ENCODE peak calls at places on chromosomes 13 and 19, in seven cellular contexts. One of them, this sample, is unnamed.

GRCh38 chr19:650121-650520 is 10.4 kb downstream of the FGF22 start:
- DNase-seq in neural progenitor cell: no peak
- DNase-seq in upper lobe of right lung: no peak
- DNase-seq in PC-9: no peak
- DNase-seq in SK-N-SH: no peak
- DNase-seq in GM23248: no peak
- DNase-seq in thoracic aorta: no peak
- DNase-seq in this sample: no peak

GRCh38 chr19:53961523-53962345 is 1.0 kb upstream of the CACNG8 start:
- DNase-seq in neural progenitor cell: peak
- DNase-seq in PC-9: no peak
- DNase-seq in GM23248: no peak
- DNase-seq in upper lobe of right lung: no peak
- DNase-seq in thoracic aorta: no peak
- DNase-seq in SK-N-SH: peak
- DNase-seq in this sample: peak

GRCh38 chr13:44274838-44275237 is 98.8 kb upstream of the SERP2 start:
- DNase-seq in neural progenitor cell: no peak
- DNase-seq in upper lobe of right lung: no peak
- DNase-seq in thoracic aorta: no peak
- DNase-seq in PC-9: no peak
- DNase-seq in GM23248: peak
- DNase-seq in SK-N-SH: peak
- DNase-seq in this sample: no peak

GRCh38 chr13:30253830-30254229 is 53.5 kb downstream of the KATNAL1 start:
- DNase-seq in GM23248: no peak
- DNase-seq in SK-N-SH: no peak
- DNase-seq in thoracic aorta: no peak
- DNase-seq in neural progenitor cell: no peak
- DNase-seq in upper lobe of right lung: no peak
- DNase-seq in PC-9: no peak
- DNase-seq in this sample: no peak

GRCh38 chr13:95588721-95589120 is 36.2 kb downstream of the CLDN10 start:
- DNase-seq in neural progenitor cell: no peak
- DNase-seq in GM23248: peak
- DNase-seq in thoracic aorta: no peak
- DNase-seq in PC-9: no peak
- DNase-seq in upper lobe of right lung: no peak
- DNase-seq in SK-N-SH: no peak
- DNase-seq in this sample: no peak

GRCh38 chr13:26254583-26255102 is 714 bp downstream of the CDK8 start:
- DNase-seq in neural progenitor cell: peak
- DNase-seq in GM23248: peak
- DNase-seq in upper lobe of right lung: peak
- DNase-seq in SK-N-SH: peak
- DNase-seq in thoracic aorta: peak
- DNase-seq in PC-9: peak
- DNase-seq in this sample: peak

GRCh38 chr19:737591-738093 is 13.3 kb upstream of the MISP start:
- DNase-seq in SK-N-SH: peak
- DNase-seq in PC-9: peak
- DNase-seq in thoracic aorta: no peak
- DNase-seq in neural progenitor cell: peak
- DNase-seq in upper lobe of right lung: no peak
- DNase-seq in GM23248: peak
- DNase-seq in this sample: peak

GRCh38 chr19:29677001-29677781 is 11.9 kb downstream of the PLEKHF1 start:
- DNase-seq in PC-9: no peak
- DNase-seq in SK-N-SH: no peak
- DNase-seq in neural progenitor cell: no peak
- DNase-seq in GM23248: no peak
- DNase-seq in upper lobe of right lung: no peak
- DNase-seq in thoracic aorta: no peak
- DNase-seq in this sample: no peak

DNA sequence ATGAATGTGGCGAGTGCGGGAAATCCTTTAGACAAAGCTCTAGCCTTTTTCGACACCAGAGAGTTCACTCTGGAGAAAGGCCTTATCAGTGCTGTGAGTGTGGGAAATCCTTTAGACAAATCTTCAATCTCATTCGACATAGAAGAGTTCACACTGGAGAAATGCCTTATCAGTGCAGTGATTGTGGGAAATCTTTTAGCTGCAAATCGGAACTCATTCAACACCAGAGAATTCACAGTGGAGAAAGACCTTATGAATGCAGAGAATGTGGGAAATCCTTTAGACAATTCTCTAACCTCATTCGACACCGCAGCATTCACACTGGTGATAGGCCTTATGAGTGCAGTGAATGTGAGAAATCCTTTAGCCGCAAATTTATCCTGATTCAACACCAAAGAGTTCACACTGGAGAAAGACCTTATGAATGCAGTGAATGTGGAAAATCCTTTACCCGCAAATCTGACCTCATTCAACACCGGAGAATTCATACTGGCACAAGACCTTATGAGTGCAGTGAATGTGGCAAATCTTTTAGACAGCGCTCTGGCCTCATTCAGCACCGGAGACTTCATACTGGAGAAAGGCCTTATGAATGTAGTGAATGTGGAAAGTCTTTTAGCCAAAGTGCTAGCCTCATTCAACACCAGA is 5.7 kb downstream of the ZNF551 start:
- DNase-seq in upper lobe of right lung: no peak
- DNase-seq in neural progenitor cell: no peak
- DNase-seq in PC-9: no peak
- DNase-seq in thoracic aorta: no peak
- DNase-seq in GM23248: no peak
- DNase-seq in SK-N-SH: no peak
- DNase-seq in this sample: peak
- H3K4me3 ChIP-seq in upper lobe of right lung: no peak
- H3K4me3 ChIP-seq in neural progenitor cell: no peak
- H3K4me3 ChIP-seq in PC-9: peak
- H3K4me3 ChIP-seq in thoracic aorta: peak
- H3K4me3 ChIP-seq in GM23248: no peak
- H3K4me3 ChIP-seq in SK-N-SH: no peak
- H3K4me3 ChIP-seq in this sample: no peak

DNA sequence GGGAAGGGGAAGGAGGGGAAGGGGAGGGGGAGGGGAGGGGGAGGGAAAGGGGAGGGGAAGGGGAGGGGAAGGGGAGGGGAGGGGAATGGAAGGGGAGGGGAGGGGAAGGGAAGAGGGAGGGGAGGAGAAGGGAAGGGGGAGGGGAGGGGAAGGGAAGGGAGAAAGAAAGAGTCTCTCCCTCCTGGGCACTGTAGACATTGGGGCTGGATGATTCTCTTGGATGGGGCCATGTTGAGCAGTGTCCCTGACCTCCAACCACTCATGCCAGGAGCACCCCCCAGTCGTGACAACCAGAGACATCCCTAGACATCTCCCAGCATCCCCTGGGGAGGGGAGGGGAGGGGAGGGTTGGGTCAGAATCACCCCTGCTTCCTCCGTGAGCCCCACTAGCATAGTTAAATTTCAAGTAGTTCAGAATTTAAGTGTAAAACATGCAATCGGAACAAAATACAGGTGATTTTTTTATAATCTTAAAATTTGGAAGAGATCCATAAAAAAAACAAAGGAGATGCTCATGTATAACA is 64.0 kb downstream of the GNG7 start:
- DNase-seq in PC-9: no peak
- DNase-seq in upper lobe of right lung: no peak
- DNase-seq in GM23248: no peak
- DNase-seq in SK-N-SH: no peak
- DNase-seq in thoracic aorta: no peak
- DNase-seq in neural progenitor cell: no peak
- DNase-seq in this sample: no peak
- H3K4me3 ChIP-seq in PC-9: no peak
- H3K4me3 ChIP-seq in upper lobe of right lung: no peak
- H3K4me3 ChIP-seq in GM23248: peak
- H3K4me3 ChIP-seq in SK-N-SH: no peak
- H3K4me3 ChIP-seq in thoracic aorta: no peak
- H3K4me3 ChIP-seq in neural progenitor cell: no peak
- H3K4me3 ChIP-seq in this sample: no peak

DNA sequence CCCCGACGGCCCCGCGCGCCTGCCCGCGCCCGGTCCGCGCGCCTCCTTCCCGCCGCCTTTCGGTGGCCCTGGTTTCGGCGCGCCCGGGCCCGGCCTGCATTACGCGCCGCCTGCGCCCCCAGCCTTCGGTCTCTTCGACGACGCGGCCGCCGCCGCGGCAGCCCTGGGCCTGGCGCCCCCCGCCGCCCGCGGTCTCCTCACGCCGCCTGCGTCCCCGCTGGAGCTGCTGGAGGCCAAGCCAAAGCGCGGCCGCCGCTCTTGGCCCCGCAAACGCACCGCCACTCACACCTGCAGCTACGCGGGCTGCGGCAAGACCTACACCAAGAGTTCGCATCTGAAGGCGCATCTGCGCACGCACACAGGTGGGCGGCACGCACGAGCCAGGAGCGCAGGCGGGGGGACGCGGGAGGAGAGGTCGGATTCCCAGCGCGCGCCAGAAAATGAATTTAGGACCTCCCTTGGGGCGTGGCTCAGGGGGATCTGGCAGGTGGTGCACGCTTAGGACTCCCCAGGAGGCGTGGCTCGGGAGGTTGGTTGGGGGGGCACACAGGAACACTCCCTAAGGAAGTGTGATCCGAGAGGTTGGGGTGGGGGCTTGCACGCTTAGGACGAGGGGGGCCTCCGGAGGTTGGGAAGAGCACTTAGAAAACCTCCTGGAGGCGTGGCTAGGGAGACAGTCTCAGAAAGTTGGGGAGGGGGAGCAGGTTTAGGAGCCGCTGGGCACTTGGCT is 1.2 kb downstream of the KLF2 start:
- DNase-seq in thoracic aorta: no peak
- DNase-seq in neural progenitor cell: peak
- DNase-seq in PC-9: no peak
- DNase-seq in SK-N-SH: peak
- DNase-seq in GM23248: peak
- DNase-seq in upper lobe of right lung: peak
- DNase-seq in this sample: peak
- H3K4me3 ChIP-seq in thoracic aorta: peak
- H3K4me3 ChIP-seq in neural progenitor cell: peak
- H3K4me3 ChIP-seq in PC-9: peak
- H3K4me3 ChIP-seq in SK-N-SH: peak
- H3K4me3 ChIP-seq in GM23248: peak
- H3K4me3 ChIP-seq in upper lobe of right lung: peak
- H3K4me3 ChIP-seq in this sample: peak

DNA sequence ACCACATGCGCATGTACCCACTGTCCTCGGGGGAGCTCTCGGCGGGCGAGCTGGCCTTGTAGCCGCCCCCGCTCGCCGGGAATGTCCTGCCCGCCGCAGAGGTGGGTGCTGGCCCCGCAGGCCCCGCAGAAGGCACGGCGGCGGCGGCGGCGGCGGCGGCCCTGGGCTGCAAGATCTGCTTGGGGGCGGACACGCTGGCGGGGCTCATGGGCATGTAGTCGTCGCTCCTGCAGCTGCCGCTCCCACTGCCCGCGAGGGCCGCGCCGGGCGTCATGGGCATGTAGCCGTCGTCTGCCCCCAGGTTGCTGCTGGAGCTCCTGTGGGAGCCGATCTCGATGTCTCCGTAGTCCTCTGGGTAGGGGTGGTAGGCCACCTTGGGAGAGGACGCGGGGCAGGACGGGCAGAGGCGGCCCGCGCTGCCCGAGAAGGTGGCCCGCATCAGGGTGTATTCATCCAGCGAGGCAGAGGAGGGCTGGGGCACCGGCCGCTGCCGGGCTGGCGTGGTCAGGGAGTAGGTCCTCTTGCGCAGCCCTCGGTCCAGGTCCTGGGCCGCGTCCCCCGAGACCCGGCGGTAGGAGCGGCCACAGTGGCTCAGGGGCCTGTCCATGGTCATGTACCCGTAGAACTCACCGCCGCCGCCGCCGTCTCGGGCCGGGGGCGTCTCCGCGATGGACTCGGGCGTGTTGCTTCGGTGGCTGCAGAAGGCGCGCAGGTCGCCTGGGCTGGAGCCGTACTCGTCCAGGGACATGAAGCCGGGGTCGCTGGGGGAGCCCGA is 2.4 kb downstream of the IRS2 start:
- DNase-seq in upper lobe of right lung: no peak
- DNase-seq in GM23248: no peak
- DNase-seq in PC-9: no peak
- DNase-seq in neural progenitor cell: no peak
- DNase-seq in thoracic aorta: no peak
- DNase-seq in SK-N-SH: peak
- DNase-seq in this sample: peak
- H3K4me3 ChIP-seq in upper lobe of right lung: peak
- H3K4me3 ChIP-seq in GM23248: peak
- H3K4me3 ChIP-seq in PC-9: peak
- H3K4me3 ChIP-seq in neural progenitor cell: peak
- H3K4me3 ChIP-seq in thoracic aorta: peak
- H3K4me3 ChIP-seq in SK-N-SH: peak
- H3K4me3 ChIP-seq in this sample: peak

GRCh38 chr19:40246292-40247073 is 20.0 kb upstream of the CCNP start:
- DNase-seq in SK-N-SH: peak
- DNase-seq in neural progenitor cell: no peak
- DNase-seq in GM23248: no peak
- DNase-seq in PC-9: no peak
- DNase-seq in upper lobe of right lung: no peak
- DNase-seq in thoracic aorta: no peak
- DNase-seq in this sample: no peak
- H3K4me3 ChIP-seq in SK-N-SH: no peak
- H3K4me3 ChIP-seq in neural progenitor cell: no peak
- H3K4me3 ChIP-seq in GM23248: no peak
- H3K4me3 ChIP-seq in PC-9: no peak
- H3K4me3 ChIP-seq in upper lobe of right lung: no peak
- H3K4me3 ChIP-seq in thoracic aorta: no peak
- H3K4me3 ChIP-seq in this sample: no peak